ENCODE peak calls at places on chromosomes 6 and 20, in five cellular contexts. D is spleen, K is fibroblast of pulmonary artery, T is hypothalamus, U is HFF-Myc. W is an unnamed sample.

GRCh38 chr6:37566209-37566859 is 66.6 kb upstream of the CCDC167 start:
- DNase-seq in D (peak), K (peak), T (peak), U (no peak), W (peak)

GRCh38 chr20:49482173-49482572 is 295 bp downstream of the KCNB1 start:
- DNase-seq in D (no peak), T (no peak), K (no peak), U (no peak), W (no peak)

GRCh38 chr6:129889580-129889979 is 28.5 kb upstream of the TMEM244 start:
- DNase-seq in T (no peak), D (no peak), K (peak), U (no peak), W (peak)

GRCh38 chr20:33732166-33732970 is 572 bp downstream of the ZNF341 start:
- DNase-seq in T (peak), K (no peak), D (peak), U (no peak), W (peak)

GRCh38 chr6:63643862-63644261 is 8.3 kb downstream of the PHF3 start:
- DNase-seq in U (no peak), D (no peak), K (peak), T (no peak), W (peak)

GRCh38 chr6:36033935-36034334 is 6.3 kb downstream of the MAPK14 start:
- DNase-seq in D (no peak), U (no peak), K (no peak), T (no peak), W (peak)

GRCh38 chr6:81075974-81076373 is 676.5 kb downstream of the TENT5A start:
- DNase-seq in T (no peak), U (no peak), D (no peak), K (peak), W (peak)

GRCh38 chr20:47720636-47721427 is 64.4 kb downstream of the SULF2 start:
- DNase-seq in U (peak), T (no peak), D (no peak), K (peak), W (peak)

GRCh38 chr6:111484655-111484974 is 1.6 kb upstream of the REV3L start:
- DNase-seq in T (no peak), D (no peak), U (no peak), K (no peak), W (no peak)

GRCh38 chr6:168189679-168190405 is 110.8 kb upstream of the FRMD1 start:
- DNase-seq in T (no peak), D (no peak), U (no peak), K (no peak), W (no peak)

GRCh38 chr6:157443066-157443800 is 62.2 kb downstream of the ZDHHC14 start:
- DNase-seq in K (peak), U (peak), D (no peak), T (no peak), W (peak)

GRCh38 chr6:149897015-149897697 is 757 bp downstream of the RAET1E start:
- DNase-seq in D (peak), T (no peak), U (peak), K (peak), W (peak)